ENCODE peak calls at places on chromosome 2, in five cellular contexts. P is activated CD4-positive, alpha-beta T cell treated with anti-CD3 and anti-CD28 coated beads for 24 hours; Y is upper lobe of right lung; J is heart left ventricle; H is fibroblast of pulmonary artery. W is an unnamed sample.

GRCh38 chr2:228094377-228094921 is 87.0 kb downstream of the SPHKAP start:
- DNase-seq in P (no peak), Y (no peak), J (no peak), H (no peak), W (no peak)

GRCh38 chr2:52500561-52500960 is 1267.0 kb upstream of the CHAC2 start:
- DNase-seq in Y (no peak), H (no peak), P (no peak), J (no peak), W (no peak)

GRCh38 chr2:33246432-33246831 is 230.0 kb upstream of the RASGRP3 start:
- DNase-seq in P (no peak), Y (no peak), J (no peak), H (no peak), W (no peak)

GRCh38 chr2:160062283-160063005 is at the start of gene PLA2R1:
- DNase-seq in P (no peak), H (peak), Y (peak), J (peak), W (no peak)

GRCh38 chr2:8015848-8016580 is 665.8 kb upstream of the ID2 start:
- DNase-seq in Y (no peak), P (no peak), J (no peak), H (no peak), W (no peak)

GRCh38 chr2:201057089-201057499 is 14.4 kb downstream of the HYCC2 start:
- DNase-seq in H (peak), Y (no peak), J (no peak), P (no peak), W (no peak)

GRCh38 chr2:53854678-53855077 is 5.1 kb downstream of the GPR75 start:
- DNase-seq in P (no peak), Y (no peak), H (no peak), J (no peak), W (no peak)

GRCh38 chr2:30655660-30656059 is 151.6 kb downstream of the CAPN13 start:
- DNase-seq in H (peak), P (no peak), Y (no peak), J (no peak), W (no peak)

GRCh38 chr2:180202591-180202990 is 195.5 kb upstream of the CWC22 start:
- DNase-seq in H (peak), J (no peak), Y (no peak), P (no peak), W (no peak)

GRCh38 chr2:65033178-65033577 is 23.0 kb upstream of the CEP68 start:
- DNase-seq in Y (no peak), P (no peak), H (peak), J (no peak), W (no peak)

GRCh38 chr2:216495656-216496055 is 3.0 kb upstream of the RPL37A start:
- DNase-seq in P (no peak), J (no peak), Y (no peak), H (peak), W (no peak)

GRCh38 chr2:108594982-108595464 is 60.8 kb downstream of the LIMS1 start:
- DNase-seq in J (no peak), P (no peak), H (peak), Y (no peak), W (no peak)

W was measured in T-helper 9 cell.